ENCODE peak calls at places on chromosome 15, in four cellular contexts. P, E, F and H are unnamed samples. For H3K9me3, the result is how much of the 10 kb centered on the place peaks cover.

GRCh38 chr15:49847937-49848823 is 227.3 kb downstream of the DTWD1 start:
- DNase-seq in F (peak), P (peak), E (no peak), H (no peak)

GRCh38 chr15:74642328-74642723 is 26.7 kb downstream of the CLK3 start:
- DNase-seq in P (no peak), E (no peak), F (no peak), H (no peak)

GRCh38 chr15:43165801-43166325 is 19.3 kb upstream of the CCNDBP1 start:
- DNase-seq in E (no peak), P (no peak), F (no peak), H (no peak)

GRCh38 chr15:58684036-58684700 is 65.3 kb downstream of the ADAM10 start:
- DNase-seq in F (peak), P (no peak), E (no peak), H (no peak)

GRCh38 chr15:52200831-52201365 is 9.7 kb upstream of the GNB5 start:
- DNase-seq in P (no peak), E (no peak), F (no peak), H (no peak)

GRCh38 chr15:67003586-67003985 is 61.8 kb upstream of the SMAD3 start:
- DNase-seq in P (no peak), F (peak), E (no peak), H (no peak)

GRCh38 chr15:90394702-90395442 is 6.8 kb downstream of the IQGAP1 start:
- DNase-seq in P (no peak), F (no peak), E (no peak), H (no peak)

GRCh38 chr15:98440917-98441316 is 207.4 kb upstream of the IGF1R start:
- DNase-seq in E (no peak), F (no peak), P (no peak), H (no peak)

GRCh38 chr15:70260096-70260495 is 162.4 kb upstream of the TLE3 start:
- DNase-seq in P (no peak), E (no peak), F (no peak), H (no peak)

GRCh38 chr15:34362047-34362773 is 4.8 kb downstream of the LPCAT4 start:
- DNase-seq in F (no peak), P (no peak), E (no peak), H (no peak)

GRCh38 chr15:59543721-59544547 is 67.6 kb upstream of the GCNT3 start:
- DNase-seq in P (no peak), E (no peak), F (no peak), H (no peak)

GRCh38 chr15:39397883-39398282 is 183.0 kb upstream of the THBS1 start:
- DNase-seq in P (no peak), F (peak), E (no peak), H (no peak)

GRCh38 chr15:43218908-43219706 is 1.7 kb downstream of the EPB42 start:
- DNase-seq in E (no peak), P (no peak), F (peak), H (peak)

GRCh38 chr15:42371125-42371524 is 11.8 kb downstream of the CAPN3 start:
- DNase-seq in E (no peak), F (no peak), P (no peak), H (no peak)

GRCh38 chr15:71411538-71412482 is 296.5 kb downstream of the THSD4 start:
- DNase-seq in P (no peak), E (peak), F (peak), H (no peak)

GRCh38 chr15:42577514-42578031 is 2.2 kb downstream of the STARD9 start:
- DNase-seq in F (peak), E (no peak), P (no peak), H (peak)

GRCh38 chr15:68829068-68829467 is 8.4 kb upstream of the ANP32A start:
- DNase-seq in P (no peak), E (no peak), F (no peak), H (no peak)

GRCh38 chr15:47620960-47621681 is 96.2 kb upstream of the SEMA6D start:
- DNase-seq in E (no peak), P (no peak), F (peak), H (no peak)

GRCh38 chr15:56038015-56038414 is 44.6 kb upstream of the NEDD4 start:
- DNase-seq in E (no peak), P (no peak), F (no peak), H (no peak)

GRCh38 chr15:82132742-82133141 is 86.9 kb upstream of the MEX3B start:
- DNase-seq in F (peak), E (no peak), P (peak), H (no peak)

GRCh38 chr15:64895285-64896065 is 16.2 kb upstream of the ANKDD1A start:
- DNase-seq in E (no peak), P (no peak), F (no peak), H (no peak)

GRCh38 chr15:94348084-94348483 is 116.7 kb downstream of the MCTP2 start:
- DNase-seq in F (no peak), E (no peak), P (no peak), H (no peak)

GRCh38 chr15:50098576-50098975 is 20.5 kb downstream of the ATP8B4 start:
- DNase-seq in P (no peak), F (no peak), E (no peak), H (no peak)

GRCh38 chr15:45630958-45631691 is 3.7 kb upstream of the SQOR start:
- DNase-seq in P (no peak), F (peak), E (peak), H (no peak)

GRCh38 chr15:66803182-66803729 is 101.2 kb downstream of the SMAD6 start:
- DNase-seq in P (peak), E (peak), F (peak), H (no peak)

GRCh38 chr15:87365221-87365620 is 891.3 kb downstream of the NTRK3 start:
- DNase-seq in E (no peak), F (peak), P (no peak), H (no peak)

GRCh38 chr15:50933353-50933752 is 24.9 kb downstream of the AP4E1 start:
- DNase-seq in P (no peak), F (no peak), E (no peak), H (no peak)

GRCh38 chr15:45393851-45394250 is 15.5 kb upstream of the GATM start:
- DNase-seq in P (no peak), F (no peak), E (no peak), H (peak)

GRCh38 chr15:45333550-45333949 is 44.8 kb downstream of the GATM start:
- DNase-seq in E (peak), F (peak), P (no peak), H (peak)

GRCh38 chr15:68609618-68610017 is 30.8 kb downstream of the CORO2B start:
- DNase-seq in E (peak), F (no peak), P (no peak), H (no peak)

GRCh38 chr15:85582076-85582718 is 201.8 kb downstream of the AKAP13 start:
- DNase-seq in P (no peak), E (peak), F (peak), H (no peak)
- H3K4me3 ChIP-seq in P (no peak), E (peak), F (peak), H (no peak)

GRCh38 chr15:77722759-77723460 is 90.2 kb upstream of the LINGO1 start:
- DNase-seq in P (no peak), F (no peak), E (no peak), H (no peak)
- TF ChIP-seq CTCF in P (no peak), F (no peak), E (no peak), H (no peak)

DNA sequence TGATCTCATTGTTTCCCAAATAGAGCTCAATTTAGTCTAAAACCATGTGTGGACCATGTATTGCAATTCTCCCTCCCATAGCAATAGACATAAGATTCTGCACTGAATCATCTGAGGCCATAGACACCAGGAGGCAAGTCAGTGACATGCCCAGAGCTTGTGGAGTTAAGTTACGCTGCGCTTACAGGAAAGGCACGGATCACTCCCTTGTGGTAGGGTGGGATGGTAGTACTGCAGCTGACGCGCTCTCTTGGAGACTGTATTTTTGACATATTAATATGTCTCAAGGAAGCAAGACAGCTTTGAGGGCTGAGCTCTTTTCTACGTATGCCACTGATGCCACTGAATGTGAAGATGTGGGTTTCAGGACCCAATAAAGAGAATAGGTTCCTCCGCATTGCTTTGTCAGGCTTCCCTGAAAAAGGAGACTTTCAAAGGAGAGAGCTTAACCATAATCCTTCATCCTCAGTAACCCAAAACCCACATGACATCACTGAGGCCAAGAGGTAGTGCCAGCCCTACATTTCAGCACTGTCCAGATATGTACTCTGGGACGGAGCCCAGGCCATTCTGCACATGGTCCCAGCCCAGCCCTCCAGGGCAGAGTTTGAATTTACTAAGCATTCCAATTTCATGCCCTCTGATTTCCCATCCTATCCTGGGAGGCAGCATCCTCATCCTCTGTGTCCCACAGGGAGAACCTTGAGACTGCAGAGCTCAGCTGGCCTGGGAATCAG is 210.7 kb downstream of the GABRB3 start:
- DNase-seq in P (no peak), E (no peak), F (no peak), H (no peak)
- H3K9me3 ChIP-seq in P (under half), E (under half), F (under half), H (under half)

GRCh38 chr15:81118361-81118760 is 15.7 kb upstream of the CFAP161 start:
- DNase-seq in F (no peak), E (no peak), P (no peak), H (no peak)
- H3K4me3 ChIP-seq in F (no peak), E (no peak), P (peak), H (no peak)

GRCh38 chr15:85118581-85118980 is 136.9 kb downstream of the PDE8A start:
- DNase-seq in P (no peak), E (no peak), F (no peak), H (no peak)
- TF ChIP-seq CTCF in P (no peak), E (no peak), F (no peak), H (no peak)

DNA sequence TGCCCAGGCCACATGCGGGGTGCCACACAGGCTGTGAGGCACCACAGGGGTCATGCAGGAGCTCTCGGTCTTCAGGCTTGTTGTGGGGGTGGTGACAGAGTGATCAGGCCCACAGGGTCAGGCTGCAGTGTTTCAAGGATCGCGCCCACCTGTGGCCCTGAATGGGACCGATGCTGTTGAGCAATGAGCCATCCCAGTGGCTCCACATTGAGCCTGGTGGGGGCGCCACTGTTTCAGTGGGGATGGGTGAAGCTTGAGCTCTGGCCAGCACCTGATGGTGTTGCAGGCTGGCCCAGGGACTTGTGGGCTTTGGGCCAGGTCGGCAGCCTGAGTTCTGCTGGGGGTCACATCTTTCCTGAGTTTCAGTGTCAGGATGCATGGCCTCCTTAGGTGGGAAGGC is 230.1 kb downstream of the UBE3A start:
- DNase-seq in E (no peak), P (no peak), F (no peak), H (no peak)
- H3K9me3 ChIP-seq in E (under half), P (under half), F (under half), H (under half)